ENCODE peak calls at places on chromosome 4, in five cellular contexts. One of them, this sample, is unnamed.

GRCh38 chr4:11597506-11597905 is 168.8 kb upstream of the HS3ST1 start:
- DNase-seq in upper lobe of right lung: no peak
- DNase-seq in fibroblast of lung: no peak
- DNase-seq in nephron progenitor cell: no peak
- DNase-seq in RWPE2: no peak
- DNase-seq in this sample: no peak

GRCh38 chr4:4941741-4942140 is 77.5 kb downstream of the CYTL1 start:
- DNase-seq in upper lobe of right lung: no peak
- DNase-seq in fibroblast of lung: no peak
- DNase-seq in nephron progenitor cell: no peak
- DNase-seq in RWPE2: no peak
- DNase-seq in this sample: no peak

GRCh38 chr4:4663028-4663427 is 121.2 kb upstream of the STX18 start:
- DNase-seq in upper lobe of right lung: no peak
- DNase-seq in fibroblast of lung: peak
- DNase-seq in nephron progenitor cell: no peak
- DNase-seq in RWPE2: no peak
- DNase-seq in this sample: no peak

GRCh38 chr4:141248029-141248428 is 27.3 kb downstream of the ZNF330 start:
- DNase-seq in upper lobe of right lung: peak
- DNase-seq in fibroblast of lung: peak
- DNase-seq in nephron progenitor cell: no peak
- DNase-seq in RWPE2: no peak
- DNase-seq in this sample: no peak

GRCh38 chr4:24912252-24913098 is at the start of gene CCDC149:
- DNase-seq in upper lobe of right lung: peak
- DNase-seq in fibroblast of lung: peak
- DNase-seq in nephron progenitor cell: peak
- DNase-seq in RWPE2: peak
- DNase-seq in this sample: peak

GRCh38 chr4:154582723-154583122 is 7.8 kb downstream of the FGA start:
- DNase-seq in upper lobe of right lung: no peak
- DNase-seq in fibroblast of lung: no peak
- DNase-seq in nephron progenitor cell: no peak
- DNase-seq in RWPE2: no peak
- DNase-seq in this sample: no peak

GRCh38 chr4:54001558-54002365 is 62.6 kb downstream of the CHIC2 start:
- DNase-seq in upper lobe of right lung: no peak
- DNase-seq in fibroblast of lung: no peak
- DNase-seq in nephron progenitor cell: no peak
- DNase-seq in RWPE2: no peak
- DNase-seq in this sample: no peak

GRCh38 chr4:24930136-24930535 is 17.3 kb upstream of the CCDC149 start:
- DNase-seq in upper lobe of right lung: no peak
- DNase-seq in fibroblast of lung: peak
- DNase-seq in nephron progenitor cell: no peak
- DNase-seq in RWPE2: no peak
- DNase-seq in this sample: no peak

GRCh38 chr4:6446538-6447451 is 25.6 kb downstream of the PPP2R2C start:
- DNase-seq in upper lobe of right lung: no peak
- DNase-seq in fibroblast of lung: no peak
- DNase-seq in nephron progenitor cell: peak
- DNase-seq in RWPE2: peak
- DNase-seq in this sample: peak

GRCh38 chr4:186757696-186758330 is 34.2 kb upstream of the FAT1 start:
- DNase-seq in upper lobe of right lung: no peak
- DNase-seq in fibroblast of lung: no peak
- DNase-seq in nephron progenitor cell: no peak
- DNase-seq in RWPE2: no peak
- DNase-seq in this sample: no peak

GRCh38 chr4:160652790-160653189 is 1511.0 kb downstream of the FSTL5 start:
- DNase-seq in upper lobe of right lung: no peak
- DNase-seq in fibroblast of lung: no peak
- DNase-seq in nephron progenitor cell: no peak
- DNase-seq in RWPE2: no peak
- DNase-seq in this sample: no peak

GRCh38 chr4:74671074-74671698 is 123.1 kb downstream of the BTC start:
- DNase-seq in upper lobe of right lung: no peak
- DNase-seq in fibroblast of lung: peak
- DNase-seq in nephron progenitor cell: peak
- DNase-seq in RWPE2: no peak
- DNase-seq in this sample: peak

GRCh38 chr4:76087007-76087769 is 12.7 kb downstream of the ART3 start:
- DNase-seq in upper lobe of right lung: no peak
- DNase-seq in fibroblast of lung: peak
- DNase-seq in nephron progenitor cell: peak
- DNase-seq in RWPE2: no peak
- DNase-seq in this sample: peak

DNA sequence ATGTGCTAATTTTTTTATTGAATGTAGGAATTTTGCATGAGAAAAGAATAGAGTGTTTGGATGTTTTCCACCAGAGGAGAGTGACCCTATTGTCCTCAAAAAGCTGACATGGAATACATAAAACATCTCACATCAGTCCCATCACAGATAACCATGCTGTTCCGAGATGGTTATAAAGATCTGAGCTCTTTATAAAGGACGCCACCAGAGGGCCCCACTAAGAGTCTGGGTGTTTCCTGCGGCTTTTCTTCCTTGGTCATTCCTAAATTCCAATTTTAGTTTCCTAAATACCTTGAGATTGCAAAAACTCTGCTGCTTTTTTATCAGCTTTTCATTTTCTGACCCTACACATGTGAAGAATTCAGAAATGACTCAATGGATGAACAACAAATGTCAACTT is 504.5 kb upstream of the FRG1 start:
- DNase-seq in upper lobe of right lung: no peak
- DNase-seq in fibroblast of lung: no peak
- DNase-seq in nephron progenitor cell: no peak
- DNase-seq in RWPE2: no peak
- DNase-seq in this sample: no peak
- TF ChIP-seq CTCF in upper lobe of right lung: no peak
- TF ChIP-seq CTCF in fibroblast of lung: no peak
- TF ChIP-seq CTCF in nephron progenitor cell: no peak
- TF ChIP-seq CTCF in RWPE2: peak
- TF ChIP-seq CTCF in this sample: peak

DNA sequence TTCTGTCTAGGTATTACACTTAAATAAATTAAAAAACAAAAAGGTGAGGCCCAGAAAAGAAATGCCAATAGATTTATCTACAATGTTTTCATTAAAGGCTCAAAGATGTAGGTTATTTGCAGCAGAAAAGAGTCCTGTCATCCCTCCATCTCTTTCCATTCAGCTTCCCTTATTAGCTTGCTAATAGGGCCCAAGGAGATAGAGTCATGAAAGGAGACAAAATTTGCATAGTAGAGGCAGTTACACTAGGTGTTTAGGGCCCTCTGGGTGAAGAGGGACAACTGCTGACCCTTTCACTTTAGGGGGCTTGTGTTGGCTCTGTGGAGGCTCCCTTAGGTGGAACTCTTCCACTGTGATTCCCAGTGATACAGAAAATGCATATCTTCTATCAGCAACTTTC is 58.4 kb upstream of the TACR3 start:
- DNase-seq in upper lobe of right lung: no peak
- DNase-seq in fibroblast of lung: no peak
- DNase-seq in nephron progenitor cell: no peak
- DNase-seq in RWPE2: no peak
- DNase-seq in this sample: no peak
- TF ChIP-seq CTCF in upper lobe of right lung: no peak
- TF ChIP-seq CTCF in fibroblast of lung: no peak
- TF ChIP-seq CTCF in nephron progenitor cell: no peak
- TF ChIP-seq CTCF in RWPE2: no peak
- TF ChIP-seq CTCF in this sample: no peak

DNA sequence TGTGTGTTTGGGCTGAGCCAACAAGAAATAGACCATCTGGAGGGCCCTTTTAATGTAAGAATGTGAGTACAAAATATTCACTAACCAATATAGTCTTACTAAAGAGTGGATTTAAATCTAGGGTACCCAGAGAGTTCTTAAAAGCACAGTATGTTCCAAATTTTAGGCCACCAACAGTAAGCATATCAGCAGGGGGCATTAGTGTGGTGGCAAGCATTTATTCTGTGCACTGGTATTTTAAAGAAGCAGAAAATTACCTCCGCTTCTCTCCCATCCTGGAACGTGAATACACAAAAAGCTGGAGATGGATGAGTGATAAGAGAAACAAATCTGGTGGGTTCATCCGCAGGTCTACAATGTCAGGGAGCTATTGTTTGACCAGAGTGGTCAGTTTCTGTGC is 444.5 kb upstream of the IGFBP7 start:
- DNase-seq in upper lobe of right lung: no peak
- DNase-seq in fibroblast of lung: no peak
- DNase-seq in nephron progenitor cell: no peak
- DNase-seq in RWPE2: no peak
- DNase-seq in this sample: no peak
- TF ChIP-seq CTCF in upper lobe of right lung: no peak
- TF ChIP-seq CTCF in fibroblast of lung: no peak
- TF ChIP-seq CTCF in nephron progenitor cell: no peak
- TF ChIP-seq CTCF in RWPE2: no peak
- TF ChIP-seq CTCF in this sample: no peak

GRCh38 chr4:180557348-180557747 is 1685.9 kb upstream of the TENM3 start:
- DNase-seq in upper lobe of right lung: no peak
- DNase-seq in fibroblast of lung: no peak
- DNase-seq in nephron progenitor cell: no peak
- DNase-seq in RWPE2: no peak
- DNase-seq in this sample: no peak
- TF ChIP-seq CTCF in upper lobe of right lung: no peak
- TF ChIP-seq CTCF in fibroblast of lung: peak
- TF ChIP-seq CTCF in nephron progenitor cell: peak
- TF ChIP-seq CTCF in RWPE2: peak
- TF ChIP-seq CTCF in this sample: no peak

DNA sequence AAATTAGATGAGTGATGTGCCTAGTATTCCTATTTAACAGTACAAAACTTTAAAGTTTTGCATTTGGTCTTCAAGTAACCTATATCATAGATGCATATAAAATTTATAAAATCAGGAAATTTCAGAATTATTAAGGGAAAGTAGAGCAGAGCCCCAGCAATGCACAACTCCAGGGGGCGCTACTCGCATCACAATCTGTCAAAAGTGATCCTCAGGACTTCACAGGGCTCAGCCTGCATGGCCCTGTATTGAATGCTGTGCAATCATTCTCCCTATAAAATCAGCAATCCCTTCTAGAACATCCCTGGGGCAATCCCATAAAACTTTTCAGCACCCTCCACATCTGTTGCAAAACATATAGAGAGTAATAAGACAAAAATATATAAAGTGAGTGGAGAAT is 12.4 kb upstream of the PPARGC1A start:
- DNase-seq in upper lobe of right lung: no peak
- DNase-seq in fibroblast of lung: no peak
- DNase-seq in nephron progenitor cell: no peak
- DNase-seq in RWPE2: no peak
- DNase-seq in this sample: no peak
- TF ChIP-seq CTCF in upper lobe of right lung: no peak
- TF ChIP-seq CTCF in fibroblast of lung: no peak
- TF ChIP-seq CTCF in nephron progenitor cell: no peak
- TF ChIP-seq CTCF in RWPE2: no peak
- TF ChIP-seq CTCF in this sample: no peak

GRCh38 chr4:40245794-40246546 is 49.1 kb downstream of the RHOH start:
- DNase-seq in upper lobe of right lung: no peak
- DNase-seq in fibroblast of lung: no peak
- DNase-seq in nephron progenitor cell: no peak
- DNase-seq in RWPE2: no peak
- DNase-seq in this sample: no peak
- TF ChIP-seq CTCF in upper lobe of right lung: no peak
- TF ChIP-seq CTCF in fibroblast of lung: no peak
- TF ChIP-seq CTCF in nephron progenitor cell: no peak
- TF ChIP-seq CTCF in RWPE2: no peak
- TF ChIP-seq CTCF in this sample: no peak

GRCh38 chr4:55435136-55435535 is 39.4 kb downstream of the TMEM165 start:
- DNase-seq in upper lobe of right lung: no peak
- DNase-seq in fibroblast of lung: peak
- DNase-seq in nephron progenitor cell: no peak
- DNase-seq in RWPE2: no peak
- DNase-seq in this sample: no peak
- TF ChIP-seq CTCF in upper lobe of right lung: peak
- TF ChIP-seq CTCF in fibroblast of lung: peak
- TF ChIP-seq CTCF in nephron progenitor cell: no peak
- TF ChIP-seq CTCF in RWPE2: peak
- TF ChIP-seq CTCF in this sample: no peak

GRCh38 chr4:150215601-150216000 is 137.4 kb downstream of the DCLK2 start:
- DNase-seq in upper lobe of right lung: no peak
- DNase-seq in fibroblast of lung: no peak
- DNase-seq in nephron progenitor cell: no peak
- DNase-seq in RWPE2: no peak
- DNase-seq in this sample: no peak

GRCh38 chr4:150216725-150217124 is 138.5 kb downstream of the DCLK2 start:
- DNase-seq in upper lobe of right lung: no peak
- DNase-seq in fibroblast of lung: no peak
- DNase-seq in nephron progenitor cell: no peak
- DNase-seq in RWPE2: no peak
- DNase-seq in this sample: no peak

GRCh38 chr4:150217804-150218203 is 139.6 kb downstream of the DCLK2 start:
- DNase-seq in upper lobe of right lung: no peak
- DNase-seq in fibroblast of lung: no peak
- DNase-seq in nephron progenitor cell: no peak
- DNase-seq in RWPE2: no peak
- DNase-seq in this sample: no peak

GRCh38 chr4:150218447-150218846 is 140.2 kb downstream of the DCLK2 start:
- DNase-seq in upper lobe of right lung: no peak
- DNase-seq in fibroblast of lung: no peak
- DNase-seq in nephron progenitor cell: no peak
- DNase-seq in RWPE2: no peak
- DNase-seq in this sample: no peak

GRCh38 chr4:150217192-150217591 is 138.9 kb downstream of the DCLK2 start:
- DNase-seq in upper lobe of right lung: no peak
- DNase-seq in fibroblast of lung: peak
- DNase-seq in nephron progenitor cell: no peak
- DNase-seq in RWPE2: no peak
- DNase-seq in this sample: no peak
- TF ChIP-seq CTCF in upper lobe of right lung: peak
- TF ChIP-seq CTCF in fibroblast of lung: peak
- TF ChIP-seq CTCF in nephron progenitor cell: no peak
- TF ChIP-seq CTCF in RWPE2: peak
- TF ChIP-seq CTCF in this sample: peak

This sample was measured in left ventricle myocardium inferior.